ENCODE peak calls at places on chromosomes 4 and X, in ten cellular contexts. One of them, this sample, is unnamed.

GRCh38 chrX:115023139-115023538 is 5.7 kb upstream of the IL13RA2 start:
- DNase-seq in Peyer's patch: no peak
- DNase-seq in K562: no peak
- DNase-seq in stomach: no peak
- DNase-seq in body of pancreas: no peak
- DNase-seq in A549: peak; percentile 38
- DNase-seq in ovary: no peak
- DNase-seq in GM12878: no peak
- DNase-seq in suprapubic skin: no peak
- DNase-seq in uterus: no peak
- DNase-seq in this sample: no peak

GRCh38 chr4:144411119-144411518 is 234.8 kb upstream of the HHIP start:
- DNase-seq in Peyer's patch: no peak
- DNase-seq in ovary: no peak
- DNase-seq in stomach: no peak
- DNase-seq in K562: no peak
- DNase-seq in suprapubic skin: no peak
- DNase-seq in GM12878: no peak
- DNase-seq in uterus: no peak
- DNase-seq in A549: no peak
- DNase-seq in body of pancreas: no peak
- DNase-seq in this sample: no peak

GRCh38 chrX:15468036-15468435 is 25.1 kb downstream of the PIR start:
- DNase-seq in K562: no peak
- DNase-seq in body of pancreas: peak; percentile 11
- DNase-seq in uterus: no peak
- DNase-seq in stomach: no peak
- DNase-seq in Peyer's patch: no peak
- DNase-seq in ovary: no peak
- DNase-seq in GM12878: no peak
- DNase-seq in suprapubic skin: peak; percentile 71
- DNase-seq in A549: no peak
- DNase-seq in this sample: no peak

GRCh38 chrX:106037835-106038473 is 573 bp downstream of the SERPINA7 start:
- DNase-seq in body of pancreas: no peak
- DNase-seq in A549: no peak
- DNase-seq in stomach: no peak
- DNase-seq in Peyer's patch: no peak
- DNase-seq in ovary: no peak
- DNase-seq in K562: no peak
- DNase-seq in uterus: no peak
- DNase-seq in suprapubic skin: no peak
- DNase-seq in GM12878: no peak
- DNase-seq in this sample: no peak

GRCh38 chr4:24880171-24880570 is 32.7 kb downstream of the CCDC149 start:
- DNase-seq in body of pancreas: no peak
- DNase-seq in A549: no peak
- DNase-seq in suprapubic skin: no peak
- DNase-seq in Peyer's patch: no peak
- DNase-seq in stomach: no peak
- DNase-seq in ovary: no peak
- DNase-seq in uterus: no peak
- DNase-seq in K562: no peak
- DNase-seq in GM12878: no peak
- DNase-seq in this sample: no peak

GRCh38 chr4:82431026-82431745 is 796 bp downstream of the ENOPH1 start:
- DNase-seq in GM12878: no peak
- DNase-seq in Peyer's patch: peak; percentile 54
- DNase-seq in stomach: peak; percentile 54
- DNase-seq in A549: peak; percentile 24
- DNase-seq in K562: peak; percentile 23
- DNase-seq in body of pancreas: peak; percentile 58
- DNase-seq in suprapubic skin: peak; percentile 74
- DNase-seq in ovary: peak; percentile 34
- DNase-seq in uterus: no peak
- DNase-seq in this sample: peak; percentile 28

GRCh38 chr4:110289601-110290100 is 91.2 kb upstream of the ELOVL6 start:
- DNase-seq in uterus: no peak
- DNase-seq in Peyer's patch: no peak
- DNase-seq in stomach: no peak
- DNase-seq in body of pancreas: no peak
- DNase-seq in K562: no peak
- DNase-seq in suprapubic skin: no peak
- DNase-seq in GM12878: no peak
- DNase-seq in ovary: no peak
- DNase-seq in A549: no peak
- DNase-seq in this sample: no peak

GRCh38 chr4:87092389-87093141 is 127.9 kb downstream of the KLHL8 start:
- DNase-seq in K562: peak; percentile 48
- DNase-seq in A549: peak; percentile 74
- DNase-seq in GM12878: no peak
- DNase-seq in suprapubic skin: peak; percentile 70
- DNase-seq in ovary: peak; percentile 62
- DNase-seq in Peyer's patch: peak; percentile 51
- DNase-seq in stomach: peak; percentile 72
- DNase-seq in uterus: peak; percentile 62
- DNase-seq in body of pancreas: peak; percentile 67
- DNase-seq in this sample: peak; percentile 66

GRCh38 chr4:39613093-39613656 is 25.5 kb downstream of the SMIM14 start:
- DNase-seq in GM12878: no peak
- DNase-seq in Peyer's patch: no peak
- DNase-seq in uterus: no peak
- DNase-seq in body of pancreas: no peak
- DNase-seq in K562: no peak
- DNase-seq in A549: peak; percentile 31
- DNase-seq in suprapubic skin: no peak
- DNase-seq in ovary: no peak
- DNase-seq in stomach: no peak
- DNase-seq in this sample: no peak

GRCh38 chr4:152917533-152918395 is 18.4 kb upstream of the FHDC1 start:
- DNase-seq in ovary: no peak
- DNase-seq in A549: no peak
- DNase-seq in GM12878: no peak
- DNase-seq in Peyer's patch: no peak
- DNase-seq in body of pancreas: no peak
- DNase-seq in stomach: no peak
- DNase-seq in uterus: no peak
- DNase-seq in K562: no peak
- DNase-seq in suprapubic skin: no peak
- DNase-seq in this sample: no peak

GRCh38 chr4:8267077-8267476 is 2.5 kb upstream of the HTRA3 start:
- DNase-seq in A549: peak; percentile 69
- DNase-seq in ovary: peak; percentile 85
- DNase-seq in K562: peak; percentile 81
- DNase-seq in stomach: peak; percentile 85
- DNase-seq in uterus: peak; percentile 74
- DNase-seq in GM12878: no peak
- DNase-seq in suprapubic skin: no peak
- DNase-seq in body of pancreas: peak; percentile 68
- DNase-seq in Peyer's patch: peak; percentile 18
- DNase-seq in this sample: peak; percentile 78

GRCh38 chr4:8268211-8268610 is 1.3 kb upstream of the HTRA3 start:
- DNase-seq in A549: no peak
- DNase-seq in ovary: no peak
- DNase-seq in suprapubic skin: no peak
- DNase-seq in uterus: no peak
- DNase-seq in Peyer's patch: no peak
- DNase-seq in GM12878: no peak
- DNase-seq in body of pancreas: no peak
- DNase-seq in K562: no peak
- DNase-seq in stomach: no peak
- DNase-seq in this sample: no peak

GRCh38 chr4:8270418-8270771 is 841 bp downstream of the HTRA3 start:
- DNase-seq in ovary: no peak
- DNase-seq in K562: no peak
- DNase-seq in Peyer's patch: no peak
- DNase-seq in body of pancreas: no peak
- DNase-seq in A549: no peak
- DNase-seq in suprapubic skin: no peak
- DNase-seq in uterus: no peak
- DNase-seq in GM12878: no peak
- DNase-seq in stomach: no peak
- DNase-seq in this sample: no peak

GRCh38 chr4:8269535-8270417 is at the start of gene HTRA3:
- DNase-seq in uterus: peak; percentile 79
- DNase-seq in body of pancreas: no peak
- DNase-seq in K562: no peak
- DNase-seq in GM12878: no peak
- DNase-seq in Peyer's patch: no peak
- DNase-seq in suprapubic skin: no peak
- DNase-seq in stomach: peak; percentile 28
- DNase-seq in ovary: peak; percentile 77
- DNase-seq in A549: no peak
- DNase-seq in this sample: peak; percentile 83

DNA sequence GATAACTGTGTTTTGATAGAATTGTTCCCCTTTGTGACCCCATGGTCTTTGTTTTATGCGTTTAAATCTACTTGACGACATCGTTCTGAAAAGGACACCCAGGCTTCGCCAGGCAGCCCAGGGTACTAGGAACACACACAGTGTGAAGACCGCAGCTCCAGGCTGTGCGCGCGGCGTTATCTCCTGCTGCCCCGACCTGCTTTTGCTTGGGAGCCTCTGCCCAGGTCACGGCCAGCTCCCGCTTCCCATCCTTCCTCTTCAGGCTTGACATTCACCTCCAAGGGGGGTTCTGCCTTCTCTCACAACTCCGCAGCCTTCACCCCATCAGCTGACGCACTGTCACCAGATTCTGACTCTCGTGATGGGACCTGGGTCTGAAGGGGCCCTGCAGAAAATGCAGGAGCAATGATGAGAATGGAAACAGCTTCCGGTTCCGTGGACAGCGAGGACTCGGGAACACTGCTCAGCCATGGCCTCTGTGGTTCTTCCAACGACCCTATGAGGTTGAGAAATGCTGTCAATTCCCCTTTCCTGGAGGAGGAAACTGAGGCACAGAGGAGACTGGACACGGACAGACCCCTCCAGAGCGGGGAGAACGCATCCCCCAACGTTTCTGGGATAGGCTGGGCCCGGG is 536 bp upstream of the HTRA3 start:
- DNase-seq in GM12878: no peak
- DNase-seq in body of pancreas: no peak
- DNase-seq in suprapubic skin: no peak
- DNase-seq in stomach: no peak
- DNase-seq in K562: no peak
- DNase-seq in Peyer's patch: no peak
- DNase-seq in ovary: peak; percentile 35
- DNase-seq in uterus: no peak
- DNase-seq in A549: no peak
- DNase-seq in this sample: no peak
- H3K27ac ChIP-seq in GM12878: no peak overlapping the region
- H3K27ac ChIP-seq in body of pancreas: no peak overlapping the region
- H3K27ac ChIP-seq in suprapubic skin: peak overlapping the region; percentile 57
- H3K27ac ChIP-seq in stomach: peak overlapping the region; percentile 85
- H3K27ac ChIP-seq in K562: no peak overlapping the region
- H3K27ac ChIP-seq in Peyer's patch: peak overlapping the region; percentile 62
- H3K27ac ChIP-seq in ovary: peak overlapping the region; percentile 72
- H3K27ac ChIP-seq in uterus: peak overlapping the region; percentile 78
- H3K27ac ChIP-seq in A549: peak overlapping the region; percentile 88
- H3K27ac ChIP-seq in this sample: peak overlapping the region; percentile 78

GRCh38 chrX:55160685-55161552 is 59.2 kb upstream of the PAGE5 start:
- DNase-seq in stomach: peak; percentile 88
- DNase-seq in uterus: peak; percentile 90
- DNase-seq in GM12878: peak; percentile 64
- DNase-seq in body of pancreas: peak; percentile 88
- DNase-seq in ovary: peak; percentile 90
- DNase-seq in A549: peak; percentile 92
- DNase-seq in Peyer's patch: peak; percentile 92
- DNase-seq in suprapubic skin: peak; percentile 94
- DNase-seq in K562: peak; percentile 70
- DNase-seq in this sample: peak; percentile 92
- TF ChIP-seq POLR2A in stomach: no peak
- TF ChIP-seq POLR2A in uterus: peak; percentile 82
- TF ChIP-seq POLR2A in GM12878: peak; percentile 84
- TF ChIP-seq POLR2A in body of pancreas: peak; percentile 88
- TF ChIP-seq POLR2A in ovary: peak; percentile 78
- TF ChIP-seq POLR2A in A549: peak; percentile 82
- TF ChIP-seq POLR2A in Peyer's patch: peak; percentile 50
- TF ChIP-seq POLR2A in suprapubic skin: peak; percentile 74
- TF ChIP-seq POLR2A in K562: peak; percentile 73
- TF ChIP-seq POLR2A in this sample: peak; percentile 83

GRCh38 chr4:20086067-20086466 is 165.6 kb upstream of the SLIT2 start:
- DNase-seq in body of pancreas: no peak
- DNase-seq in Peyer's patch: no peak
- DNase-seq in A549: no peak
- DNase-seq in stomach: no peak
- DNase-seq in suprapubic skin: no peak
- DNase-seq in ovary: no peak
- DNase-seq in GM12878: no peak
- DNase-seq in K562: no peak
- DNase-seq in uterus: no peak
- DNase-seq in this sample: no peak
- H3K4me3 ChIP-seq in body of pancreas: no peak overlapping the region
- H3K4me3 ChIP-seq in Peyer's patch: no peak overlapping the region
- H3K4me3 ChIP-seq in A549: no peak overlapping the region
- H3K4me3 ChIP-seq in stomach: no peak overlapping the region
- H3K4me3 ChIP-seq in suprapubic skin: no peak overlapping the region
- H3K4me3 ChIP-seq in ovary: no peak overlapping the region
- H3K4me3 ChIP-seq in GM12878: no peak overlapping the region
- H3K4me3 ChIP-seq in K562: no peak overlapping the region
- H3K4me3 ChIP-seq in uterus: no peak overlapping the region
- H3K4me3 ChIP-seq in this sample: no peak overlapping the region

GRCh38 chrX:112844250-112844649 is 3.6 kb upstream of the AMOT start:
- DNase-seq in GM12878: no peak
- DNase-seq in stomach: no peak
- DNase-seq in ovary: no peak
- DNase-seq in A549: no peak
- DNase-seq in body of pancreas: no peak
- DNase-seq in uterus: no peak
- DNase-seq in suprapubic skin: no peak
- DNase-seq in Peyer's patch: no peak
- DNase-seq in K562: no peak
- DNase-seq in this sample: no peak

GRCh38 chrX:112839856-112840255 is 775 bp downstream of the AMOT start:
- DNase-seq in ovary: no peak
- DNase-seq in suprapubic skin: no peak
- DNase-seq in body of pancreas: no peak
- DNase-seq in K562: no peak
- DNase-seq in A549: no peak
- DNase-seq in uterus: no peak
- DNase-seq in GM12878: no peak
- DNase-seq in Peyer's patch: no peak
- DNase-seq in stomach: no peak
- DNase-seq in this sample: no peak

GRCh38 chrX:112840382-112841113 is at the start of gene AMOT:
- DNase-seq in A549: peak; percentile 43
- DNase-seq in Peyer's patch: peak; percentile 67
- DNase-seq in uterus: peak; percentile 79
- DNase-seq in stomach: peak; percentile 71
- DNase-seq in body of pancreas: peak; percentile 69
- DNase-seq in K562: peak; percentile 70
- DNase-seq in ovary: peak; percentile 78
- DNase-seq in suprapubic skin: peak; percentile 88
- DNase-seq in GM12878: no peak
- DNase-seq in this sample: peak; percentile 83

GRCh38 chrX:112841820-112842157 is 1.2 kb upstream of the AMOT start:
- DNase-seq in body of pancreas: no peak
- DNase-seq in GM12878: no peak
- DNase-seq in A549: no peak
- DNase-seq in K562: no peak
- DNase-seq in Peyer's patch: no peak
- DNase-seq in suprapubic skin: no peak
- DNase-seq in ovary: no peak
- DNase-seq in uterus: no peak
- DNase-seq in stomach: no peak
- DNase-seq in this sample: no peak

GRCh38 chrX:112841114-112841819 is 636 bp upstream of the AMOT start:
- DNase-seq in body of pancreas: peak; percentile 83
- DNase-seq in Peyer's patch: peak; percentile 73
- DNase-seq in A549: peak; percentile 81
- DNase-seq in stomach: peak; percentile 83
- DNase-seq in uterus: peak; percentile 83
- DNase-seq in K562: peak; percentile 89
- DNase-seq in ovary: peak; percentile 86
- DNase-seq in GM12878: no peak
- DNase-seq in suprapubic skin: peak; percentile 82
- DNase-seq in this sample: peak; percentile 86
- H3K27ac ChIP-seq in body of pancreas: peak overlapping the region; percentile 84
- H3K27ac ChIP-seq in Peyer's patch: peak overlapping the region; percentile 82
- H3K27ac ChIP-seq in A549: peak overlapping the region; percentile 57
- H3K27ac ChIP-seq in stomach: peak overlapping the region; percentile 81
- H3K27ac ChIP-seq in uterus: peak overlapping the region; percentile 74
- H3K27ac ChIP-seq in K562: no peak overlapping the region
- H3K27ac ChIP-seq in ovary: peak overlapping the region; percentile 79
- H3K27ac ChIP-seq in GM12878: peak overlapping the region; percentile 35
- H3K27ac ChIP-seq in suprapubic skin: peak overlapping the region; percentile 83
- H3K27ac ChIP-seq in this sample: peak overlapping the region; percentile 73